ENCODE peak calls at places on chromosomes 11 and 22, in six cellular contexts. P, A, Y, O, S and G are unnamed samples.

GRCh38 chr22:43425976-43426785 is 14.4 kb downstream of the MPPED1 start:
- DNase-seq in P (no peak), A (no peak), Y (no peak), O (no peak), S (no peak), G (no peak)

GRCh38 chr11:870127-870413 is 27.4 kb downstream of the TSPAN4 start:
- DNase-seq in P (no peak), A (no peak), Y (no peak), O (peak), S (no peak), G (no peak)

GRCh38 chr22:48179571-48180546 is 1417.4 kb downstream of the TBC1D22A start:
- DNase-seq in P (no peak), A (no peak), Y (no peak), O (no peak), S (no peak), G (no peak)

GRCh38 chr11:35664977-35665441 is 2.4 kb downstream of the TRIM44 start:
- DNase-seq in P (no peak), A (no peak), Y (no peak), O (no peak), S (no peak), G (peak)

GRCh38 chr11:119992171-119993051 is 145.5 kb downstream of the TRIM29 start:
- DNase-seq in P (no peak), A (no peak), Y (no peak), O (no peak), S (no peak), G (no peak)

GRCh38 chr22:17257578-17257977 is 38.3 kb upstream of the ADA2 start:
- DNase-seq in P (no peak), A (no peak), Y (no peak), O (no peak), S (no peak), G (no peak)

GRCh38 chr11:69529001-69529400 is 47.5 kb downstream of the LINC01488 start:
- DNase-seq in P (no peak), A (no peak), Y (no peak), O (no peak), S (no peak), G (no peak)

GRCh38 chr11:3906166-3906565 is 50.7 kb downstream of the STIM1 start:
- DNase-seq in P (no peak), A (peak), Y (no peak), O (no peak), S (no peak), G (no peak)

GRCh38 chr22:45229181-45229580 is 11.5 kb downstream of the KIAA0930 start:
- DNase-seq in P (no peak), A (no peak), Y (no peak), O (no peak), S (no peak), G (no peak)

GRCh38 chr22:46622081-46622521 is 1.9 kb downstream of the GRAMD4 start:
- DNase-seq in P (no peak), A (no peak), Y (peak), O (no peak), S (no peak), G (peak)

GRCh38 chr11:73480677-73481076 is 104.5 kb downstream of the RELT start:
- DNase-seq in P (no peak), A (no peak), Y (no peak), O (no peak), S (no peak), G (peak)

GRCh38 chr11:14537134-14537599 is 17.0 kb upstream of the PSMA1 start:
- DNase-seq in P (peak), A (peak), Y (peak), O (peak), S (no peak), G (peak)

GRCh38 chr11:64245401-64245796 is 1.3 kb downstream of the PPP1R14B start:
- DNase-seq in P (no peak), A (no peak), Y (no peak), O (no peak), S (no peak), G (no peak)

GRCh38 chr11:79086056-79086455 is 354.8 kb downstream of the TENM4 start:
- DNase-seq in P (no peak), A (no peak), Y (no peak), O (no peak), S (no peak), G (no peak)

GRCh38 chr11:17716807-17717206 is 2.6 kb upstream of the MYOD1 start:
- DNase-seq in P (no peak), A (no peak), Y (no peak), O (no peak), S (no peak), G (no peak)

GRCh38 chr11:130383363-130384168 is 44.8 kb downstream of the ADAMTS8 start:
- DNase-seq in P (no peak), A (no peak), Y (no peak), O (peak), S (no peak), G (peak)
- TF ChIP-seq POLR2A in P (no peak), A (no peak), Y (no peak), O (no peak), S (no peak), G (no peak)

DNA sequence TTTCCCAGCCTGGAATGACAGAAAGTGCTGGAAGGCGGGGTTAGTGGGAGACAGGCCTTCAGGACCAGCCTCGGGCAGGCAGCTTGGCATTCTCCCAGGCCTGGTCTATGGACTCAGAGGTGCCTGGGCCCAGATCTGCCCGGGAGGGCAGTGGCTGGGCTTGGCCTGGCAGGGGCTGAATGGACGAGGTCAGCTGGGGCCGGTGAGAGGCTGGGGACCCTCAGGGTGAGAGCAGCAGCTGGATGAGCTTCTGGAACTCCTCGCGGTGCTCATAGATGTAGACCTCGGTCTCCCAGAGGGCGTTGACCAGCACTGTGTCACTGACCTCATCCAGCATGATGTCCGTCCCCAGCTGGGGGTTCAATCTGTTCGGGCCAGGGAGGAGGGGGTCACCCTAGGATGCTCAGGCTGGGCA is 1.5 kb upstream of the BAIAP2L2 start:
- DNase-seq in P (no peak), A (no peak), Y (no peak), O (peak), S (no peak), G (no peak)
- TF ChIP-seq MYC in P (no peak), A (no peak), Y (no peak), O (no peak), S (no peak), G (no peak)

GRCh38 chr11:65434667-65435179 is 12.1 kb downstream of the NEAT1 start:
- DNase-seq in P (no peak), A (no peak), Y (peak), O (no peak), S (no peak), G (no peak)
- TF ChIP-seq POLR2A in P (peak), A (no peak), Y (no peak), O (no peak), S (no peak), G (peak)

DNA sequence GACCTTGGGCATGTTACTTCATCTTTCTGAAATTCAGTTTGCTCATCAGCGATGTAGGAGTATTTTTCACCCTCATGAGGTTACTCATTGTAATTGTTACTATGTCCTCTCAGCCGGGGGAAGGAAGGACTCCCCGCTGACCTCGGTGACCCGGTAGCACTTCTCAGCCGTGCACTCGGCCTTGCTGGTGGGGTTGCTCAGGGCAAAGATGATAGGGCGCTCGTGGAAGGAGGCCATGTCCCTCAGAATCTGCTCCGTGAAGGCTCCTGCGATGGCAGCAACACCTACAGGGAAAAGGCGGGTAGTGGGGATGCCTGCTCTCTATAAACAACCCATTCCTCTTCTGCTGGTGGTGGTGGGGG is 72.2 kb downstream of the CCDC81 start:
- DNase-seq in P (no peak), A (no peak), Y (no peak), O (no peak), S (no peak), G (no peak)
- TF ChIP-seq MYC in P (no peak), A (no peak), Y (no peak), O (no peak), S (no peak), G (no peak)

GRCh38 chr11:62726156-62727006 is 876 bp downstream of the HNRNPUL2 start:
- DNase-seq in P (peak), A (no peak), Y (peak), O (no peak), S (no peak), G (no peak)

GRCh38 chr11:62725686-62726085 is 1.6 kb downstream of the HNRNPUL2 start:
- DNase-seq in P (no peak), A (no peak), Y (peak), O (peak), S (no peak), G (peak)

GRCh38 chr11:62727007-62727832 is at the start of gene HNRNPUL2:
- DNase-seq in P (peak), A (peak), Y (peak), O (peak), S (peak), G (peak)

GRCh38 chr11:62724171-62724570 is 3.1 kb downstream of the HNRNPUL2 start:
- DNase-seq in P (no peak), A (no peak), Y (no peak), O (no peak), S (no peak), G (no peak)

DNA sequence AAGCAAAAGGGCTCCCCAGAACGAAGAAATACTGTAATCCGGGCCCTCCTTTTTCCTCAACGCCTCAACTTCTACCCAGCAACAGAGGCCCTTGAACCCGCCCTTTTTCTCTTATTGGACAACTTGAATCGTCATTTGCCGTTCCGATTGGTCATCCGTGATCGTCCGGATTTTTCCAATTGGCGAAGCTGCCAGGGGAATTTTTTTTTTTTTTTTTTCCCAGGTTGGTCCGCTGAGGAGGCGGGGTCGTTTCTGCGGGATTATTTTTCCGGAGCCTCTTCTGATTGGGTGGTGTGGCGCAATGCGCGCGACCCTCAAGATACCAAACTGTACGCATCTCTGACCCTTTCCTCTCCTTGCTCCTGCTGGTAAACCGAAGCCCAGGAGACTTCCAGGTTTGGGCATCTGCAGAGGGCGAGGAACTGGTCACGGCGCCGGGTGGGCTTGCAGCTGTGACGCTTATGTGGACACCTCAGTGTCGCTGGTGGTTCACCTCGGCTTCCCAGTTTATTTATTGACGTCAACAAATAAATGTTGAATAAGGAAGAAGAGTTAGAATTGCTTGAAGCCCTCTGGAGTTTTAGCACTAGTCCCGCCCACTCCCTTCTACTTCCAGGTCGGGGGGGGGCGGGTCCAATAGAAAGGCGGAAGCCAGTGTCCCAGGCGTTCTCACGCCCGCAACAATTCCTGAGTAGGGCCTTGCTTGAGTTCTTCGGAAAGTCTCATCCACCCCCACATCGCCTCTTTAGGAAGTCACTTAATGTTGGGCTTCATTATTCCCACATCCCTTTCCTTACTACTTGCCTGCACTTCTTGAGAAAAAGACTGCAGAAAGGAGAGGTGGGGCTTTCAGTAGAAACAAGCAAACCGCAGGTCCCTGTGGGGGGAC is at the start of gene TTC9C:
- DNase-seq in P (peak), A (peak), Y (peak), O (peak), S (peak), G (peak)
- TF ChIP-seq POLR2A in P (peak), A (peak), Y (peak), O (peak), S (peak), G (peak)

DNA sequence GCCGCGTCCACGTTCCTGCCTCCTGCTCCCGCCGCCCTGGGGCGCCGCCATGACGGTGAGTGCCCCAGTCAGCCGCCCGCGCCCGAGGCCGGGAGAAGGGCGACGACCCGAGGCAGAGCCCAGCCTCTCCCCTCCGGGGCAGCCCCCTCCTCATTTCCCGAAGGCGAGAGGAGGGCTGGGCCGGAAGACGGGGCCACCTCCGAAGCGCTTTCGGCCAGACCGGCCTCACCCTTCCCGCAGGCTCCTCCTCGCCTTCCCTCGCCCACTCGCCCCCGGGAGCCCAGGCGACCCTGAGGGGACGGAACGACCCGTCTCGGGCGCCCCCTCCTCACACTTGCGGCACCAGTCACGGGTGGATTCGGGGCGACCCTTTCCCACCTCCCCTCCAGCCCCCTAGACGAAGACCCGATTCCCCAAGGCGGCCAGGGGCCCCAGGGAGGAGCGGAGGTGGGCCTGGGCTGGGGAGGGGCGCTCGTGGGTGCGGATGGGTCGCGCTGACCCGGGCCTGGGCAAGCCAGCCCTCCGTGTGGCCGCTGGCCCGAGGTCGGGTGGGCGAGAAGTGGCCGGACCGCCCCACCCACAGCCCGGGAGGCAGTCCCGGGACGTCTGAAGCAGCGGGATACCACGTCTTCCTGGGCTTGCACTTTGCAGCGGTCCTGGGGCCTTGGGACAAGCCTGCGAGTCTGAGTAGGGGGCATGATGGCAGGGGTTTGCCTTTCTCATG is 49.7 kb downstream of the TRIOBP start:
- DNase-seq in P (peak), A (no peak), Y (peak), O (no peak), S (no peak), G (peak)
- TF ChIP-seq MYC in P (no peak), A (no peak), Y (no peak), O (peak), S (no peak), G (no peak)

DNA sequence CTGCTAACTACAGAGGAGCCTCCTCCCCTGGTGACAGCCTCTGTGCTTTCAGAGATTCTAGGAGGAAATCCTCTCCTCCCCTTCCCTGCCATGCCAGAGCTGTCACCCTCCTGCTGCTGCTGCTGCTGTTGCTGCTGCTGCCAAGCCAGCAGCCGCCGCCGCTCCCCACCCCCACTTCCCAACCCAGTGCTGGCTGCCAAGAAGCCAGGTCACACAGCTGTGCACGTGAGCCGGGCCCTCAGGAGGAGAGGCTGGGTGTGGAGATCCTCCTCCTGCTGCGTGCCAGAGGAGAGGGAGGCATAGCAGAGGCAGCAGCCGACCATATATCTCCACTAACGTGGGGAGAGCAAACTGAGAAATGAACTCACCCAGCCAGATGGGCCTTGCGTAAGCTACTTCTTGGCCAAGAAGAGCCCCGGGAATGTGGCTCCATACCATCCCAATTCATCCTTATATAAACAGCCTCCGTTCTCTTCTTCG is 12.4 kb downstream of the CRY2 start:
- DNase-seq in P (no peak), A (no peak), Y (peak), O (no peak), S (no peak), G (no peak)
- TF ChIP-seq POLR2A in P (no peak), A (no peak), Y (no peak), O (no peak), S (no peak), G (no peak)

DNA sequence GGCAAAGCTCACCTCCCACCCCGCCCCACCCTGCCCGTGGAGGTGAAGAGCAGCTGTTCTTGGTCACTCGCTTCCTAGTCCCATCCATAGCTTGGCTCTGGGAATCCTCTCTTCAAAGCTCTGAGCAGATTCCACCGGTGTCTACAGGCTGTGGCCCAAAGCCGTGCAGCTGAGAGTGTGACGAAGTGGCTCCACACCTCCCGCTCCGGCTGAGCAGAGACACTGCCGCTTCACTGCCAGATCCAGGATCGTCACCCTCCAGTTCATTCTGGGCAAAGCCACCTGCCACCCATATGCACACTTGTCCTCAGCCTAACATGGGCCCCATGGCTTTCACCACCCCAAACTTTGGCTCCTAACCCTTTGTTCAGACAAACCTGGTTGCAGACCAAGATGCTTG is 532.9 kb upstream of the B3GAT1 start:
- DNase-seq in P (no peak), A (no peak), Y (no peak), O (no peak), S (no peak), G (no peak)
- TF ChIP-seq MYC in P (no peak), A (no peak), Y (no peak), O (no peak), S (no peak), G (no peak)

GRCh38 chr11:58575377-58576020 is at the start of gene LPXN:
- DNase-seq in P (no peak), A (no peak), Y (peak), O (no peak), S (no peak), G (peak)
- TF ChIP-seq POLR2A in P (no peak), A (no peak), Y (peak), O (no peak), S (peak), G (peak)

GRCh38 chr11:86676533-86677154 is 4.2 kb upstream of the ME3 start:
- DNase-seq in P (peak), A (no peak), Y (no peak), O (peak), S (no peak), G (peak)
- TF ChIP-seq MYC in P (no peak), A (no peak), Y (no peak), O (no peak), S (no peak), G (no peak)